ENCODE peak calls at places on chromosome 15, in nine cellular contexts. One of them, this sample, is unnamed.

GRCh38 chr15:95996494-95996893 is 334.0 kb upstream of the NR2F2 start:
- DNase-seq in coronary artery: no peak
- DNase-seq in cardiac fibroblast: no peak
- DNase-seq in endodermal cell: no peak
- DNase-seq in thoracic aorta: no peak
- DNase-seq in kidney: no peak
- DNase-seq in AG10803: no peak
- DNase-seq in AG09319: no peak
- DNase-seq in right atrium auricular region: no peak
- DNase-seq in this sample: peak

GRCh38 chr15:85840802-85841152 is 46.1 kb upstream of the KLHL25 start:
- DNase-seq in AG09319: no peak
- DNase-seq in right atrium auricular region: no peak
- DNase-seq in kidney: no peak
- DNase-seq in coronary artery: no peak
- DNase-seq in cardiac fibroblast: no peak
- DNase-seq in thoracic aorta: no peak
- DNase-seq in AG10803: no peak
- DNase-seq in endodermal cell: no peak
- DNase-seq in this sample: no peak

GRCh38 chr15:41568350-41569017 is 9.5 kb downstream of the TYRO3 start:
- DNase-seq in thoracic aorta: no peak
- DNase-seq in AG09319: no peak
- DNase-seq in cardiac fibroblast: peak
- DNase-seq in coronary artery: no peak
- DNase-seq in kidney: no peak
- DNase-seq in AG10803: no peak
- DNase-seq in endodermal cell: peak
- DNase-seq in right atrium auricular region: no peak
- DNase-seq in this sample: no peak

GRCh38 chr15:74978503-74978902 is 16.9 kb upstream of the SCAMP5 start:
- DNase-seq in AG10803: peak
- DNase-seq in coronary artery: no peak
- DNase-seq in cardiac fibroblast: peak
- DNase-seq in thoracic aorta: no peak
- DNase-seq in right atrium auricular region: no peak
- DNase-seq in endodermal cell: no peak
- DNase-seq in AG09319: no peak
- DNase-seq in kidney: no peak
- DNase-seq in this sample: no peak

GRCh38 chr15:32641517-32642059 is at the start of gene SCG5:
- DNase-seq in cardiac fibroblast: peak
- DNase-seq in AG09319: no peak
- DNase-seq in right atrium auricular region: no peak
- DNase-seq in AG10803: no peak
- DNase-seq in coronary artery: no peak
- DNase-seq in thoracic aorta: no peak
- DNase-seq in endodermal cell: peak
- DNase-seq in kidney: no peak
- DNase-seq in this sample: no peak

GRCh38 chr15:31440754-31441298 is 114.2 kb downstream of the KLF13 start:
- DNase-seq in right atrium auricular region: no peak
- DNase-seq in thoracic aorta: no peak
- DNase-seq in endodermal cell: peak
- DNase-seq in AG09319: no peak
- DNase-seq in coronary artery: no peak
- DNase-seq in kidney: peak
- DNase-seq in AG10803: peak
- DNase-seq in cardiac fibroblast: peak
- DNase-seq in this sample: no peak

GRCh38 chr15:48609486-48609885 is 36.0 kb downstream of the FBN1 start:
- DNase-seq in cardiac fibroblast: no peak
- DNase-seq in AG09319: no peak
- DNase-seq in thoracic aorta: no peak
- DNase-seq in right atrium auricular region: no peak
- DNase-seq in endodermal cell: no peak
- DNase-seq in AG10803: peak
- DNase-seq in kidney: no peak
- DNase-seq in coronary artery: no peak
- DNase-seq in this sample: no peak

GRCh38 chr15:49624046-49624445 is 3.2 kb downstream of the DTWD1 start:
- DNase-seq in thoracic aorta: no peak
- DNase-seq in cardiac fibroblast: peak
- DNase-seq in endodermal cell: no peak
- DNase-seq in AG09319: peak
- DNase-seq in AG10803: peak
- DNase-seq in right atrium auricular region: no peak
- DNase-seq in kidney: no peak
- DNase-seq in coronary artery: no peak
- DNase-seq in this sample: peak

GRCh38 chr15:23823508-23823907 is 136.4 kb upstream of the NDN start:
- DNase-seq in cardiac fibroblast: no peak
- DNase-seq in thoracic aorta: no peak
- DNase-seq in coronary artery: no peak
- DNase-seq in AG10803: no peak
- DNase-seq in AG09319: no peak
- DNase-seq in endodermal cell: peak
- DNase-seq in kidney: no peak
- DNase-seq in right atrium auricular region: no peak
- DNase-seq in this sample: no peak

GRCh38 chr15:83747050-83747717 is 93.3 kb downstream of the ADAMTSL3 start:
- DNase-seq in AG10803: peak
- DNase-seq in cardiac fibroblast: peak
- DNase-seq in coronary artery: no peak
- DNase-seq in right atrium auricular region: peak
- DNase-seq in AG09319: no peak
- DNase-seq in thoracic aorta: no peak
- DNase-seq in kidney: no peak
- DNase-seq in endodermal cell: peak
- DNase-seq in this sample: peak

GRCh38 chr15:79169531-79170123 is 79.0 kb upstream of the RASGRF1 start:
- DNase-seq in AG09319: no peak
- DNase-seq in kidney: no peak
- DNase-seq in cardiac fibroblast: peak
- DNase-seq in right atrium auricular region: peak
- DNase-seq in endodermal cell: no peak
- DNase-seq in AG10803: no peak
- DNase-seq in thoracic aorta: no peak
- DNase-seq in coronary artery: no peak
- DNase-seq in this sample: no peak

GRCh38 chr15:28264166-28264565 is 57.8 kb downstream of the HERC2 start:
- DNase-seq in endodermal cell: no peak
- DNase-seq in AG09319: no peak
- DNase-seq in coronary artery: no peak
- DNase-seq in cardiac fibroblast: no peak
- DNase-seq in kidney: no peak
- DNase-seq in right atrium auricular region: no peak
- DNase-seq in thoracic aorta: no peak
- DNase-seq in AG10803: no peak
- DNase-seq in this sample: no peak

GRCh38 chr15:56320316-56320715 is 44.9 kb upstream of the TEX9 start:
- DNase-seq in coronary artery: no peak
- DNase-seq in AG10803: no peak
- DNase-seq in right atrium auricular region: no peak
- DNase-seq in AG09319: no peak
- DNase-seq in kidney: no peak
- DNase-seq in cardiac fibroblast: no peak
- DNase-seq in thoracic aorta: no peak
- DNase-seq in endodermal cell: no peak
- DNase-seq in this sample: no peak

GRCh38 chr15:44315773-44316465 is 27.4 kb downstream of the GOLM2 start:
- DNase-seq in right atrium auricular region: no peak
- DNase-seq in thoracic aorta: no peak
- DNase-seq in endodermal cell: no peak
- DNase-seq in cardiac fibroblast: no peak
- DNase-seq in AG10803: no peak
- DNase-seq in coronary artery: no peak
- DNase-seq in kidney: no peak
- DNase-seq in AG09319: no peak
- DNase-seq in this sample: no peak

GRCh38 chr15:44315164-44315563 is 26.6 kb downstream of the GOLM2 start:
- DNase-seq in AG10803: no peak
- DNase-seq in right atrium auricular region: no peak
- DNase-seq in thoracic aorta: no peak
- DNase-seq in AG09319: no peak
- DNase-seq in coronary artery: no peak
- DNase-seq in kidney: no peak
- DNase-seq in endodermal cell: no peak
- DNase-seq in cardiac fibroblast: no peak
- DNase-seq in this sample: no peak

GRCh38 chr15:44314512-44314911 is 26.0 kb downstream of the GOLM2 start:
- DNase-seq in AG09319: no peak
- DNase-seq in kidney: no peak
- DNase-seq in right atrium auricular region: no peak
- DNase-seq in endodermal cell: no peak
- DNase-seq in coronary artery: no peak
- DNase-seq in cardiac fibroblast: no peak
- DNase-seq in AG10803: no peak
- DNase-seq in thoracic aorta: no peak
- DNase-seq in this sample: no peak

GRCh38 chr15:44317423-44317822 is 28.9 kb downstream of the GOLM2 start:
- DNase-seq in endodermal cell: no peak
- DNase-seq in kidney: no peak
- DNase-seq in AG09319: no peak
- DNase-seq in AG10803: no peak
- DNase-seq in cardiac fibroblast: no peak
- DNase-seq in right atrium auricular region: no peak
- DNase-seq in thoracic aorta: no peak
- DNase-seq in coronary artery: no peak
- DNase-seq in this sample: no peak

DNA sequence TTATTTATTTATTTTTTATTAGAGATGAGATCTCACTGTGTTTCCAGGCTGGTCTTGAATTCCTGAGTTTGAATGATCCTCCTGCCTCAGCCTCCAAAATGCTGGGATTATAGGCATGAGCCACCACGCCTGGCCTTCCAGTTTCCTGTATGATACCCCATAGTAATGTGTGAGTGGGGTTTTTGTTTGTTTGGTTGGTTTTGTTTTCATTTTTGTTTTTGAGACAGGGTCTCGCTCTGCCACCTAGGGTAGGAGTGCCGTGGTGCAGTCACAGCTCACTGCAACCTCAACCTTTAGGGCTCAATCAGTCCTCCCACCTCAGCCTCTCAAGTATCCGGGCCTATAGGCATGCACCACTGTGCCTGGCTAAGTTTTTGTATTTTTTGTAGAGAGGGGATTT is 30.9 kb downstream of the GOLM2 start:
- DNase-seq in AG09319: no peak
- DNase-seq in AG10803: no peak
- DNase-seq in coronary artery: no peak
- DNase-seq in thoracic aorta: no peak
- DNase-seq in kidney: no peak
- DNase-seq in right atrium auricular region: no peak
- DNase-seq in endodermal cell: peak
- DNase-seq in cardiac fibroblast: no peak
- DNase-seq in this sample: no peak
- TF ChIP-seq CTCF in AG09319: no peak
- TF ChIP-seq CTCF in AG10803: no peak
- TF ChIP-seq CTCF in coronary artery: no peak
- TF ChIP-seq CTCF in thoracic aorta: no peak
- TF ChIP-seq CTCF in kidney: no peak
- TF ChIP-seq CTCF in right atrium auricular region: no peak
- TF ChIP-seq CTCF in endodermal cell: peak
- TF ChIP-seq CTCF in cardiac fibroblast: no peak
- TF ChIP-seq CTCF in this sample: no peak

DNA sequence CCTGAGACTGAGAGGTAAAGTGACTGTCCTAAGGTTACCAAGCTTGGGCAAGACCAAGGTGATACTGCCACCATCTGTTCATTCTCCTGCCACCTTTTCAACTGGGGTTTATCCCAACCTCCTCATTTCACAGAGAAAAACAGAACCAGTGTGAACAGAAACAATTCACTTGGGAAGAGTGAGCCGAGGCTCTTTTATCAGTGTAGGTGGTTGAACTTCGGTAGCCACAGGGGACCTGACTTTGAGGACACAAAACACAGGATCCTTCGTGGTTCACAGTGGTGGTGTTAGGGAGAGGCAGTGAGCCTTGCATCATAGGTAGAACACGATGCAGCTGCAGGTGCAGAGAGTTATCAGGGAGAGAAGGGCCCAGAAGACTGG is 72.8 kb upstream of the ICE2 start:
- DNase-seq in kidney: no peak
- DNase-seq in AG09319: no peak
- DNase-seq in coronary artery: no peak
- DNase-seq in endodermal cell: no peak
- DNase-seq in thoracic aorta: no peak
- DNase-seq in AG10803: no peak
- DNase-seq in cardiac fibroblast: no peak
- DNase-seq in right atrium auricular region: no peak
- DNase-seq in this sample: no peak
- TF ChIP-seq CTCF in kidney: no peak
- TF ChIP-seq CTCF in AG09319: no peak
- TF ChIP-seq CTCF in coronary artery: no peak
- TF ChIP-seq CTCF in endodermal cell: peak
- TF ChIP-seq CTCF in thoracic aorta: no peak
- TF ChIP-seq CTCF in AG10803: no peak
- TF ChIP-seq CTCF in cardiac fibroblast: no peak
- TF ChIP-seq CTCF in right atrium auricular region: no peak
- TF ChIP-seq CTCF in this sample: no peak

GRCh38 chr15:38690737-38691332 is 126.2 kb upstream of the RASGRP1 start:
- DNase-seq in AG10803: peak
- DNase-seq in endodermal cell: peak
- DNase-seq in kidney: no peak
- DNase-seq in right atrium auricular region: peak
- DNase-seq in cardiac fibroblast: peak
- DNase-seq in coronary artery: no peak
- DNase-seq in AG09319: peak
- DNase-seq in thoracic aorta: no peak
- DNase-seq in this sample: peak
- TF ChIP-seq CTCF in AG10803: peak
- TF ChIP-seq CTCF in endodermal cell: peak
- TF ChIP-seq CTCF in kidney: peak
- TF ChIP-seq CTCF in right atrium auricular region: peak
- TF ChIP-seq CTCF in cardiac fibroblast: peak
- TF ChIP-seq CTCF in coronary artery: peak
- TF ChIP-seq CTCF in AG09319: peak
- TF ChIP-seq CTCF in thoracic aorta: peak
- TF ChIP-seq CTCF in this sample: peak

DNA sequence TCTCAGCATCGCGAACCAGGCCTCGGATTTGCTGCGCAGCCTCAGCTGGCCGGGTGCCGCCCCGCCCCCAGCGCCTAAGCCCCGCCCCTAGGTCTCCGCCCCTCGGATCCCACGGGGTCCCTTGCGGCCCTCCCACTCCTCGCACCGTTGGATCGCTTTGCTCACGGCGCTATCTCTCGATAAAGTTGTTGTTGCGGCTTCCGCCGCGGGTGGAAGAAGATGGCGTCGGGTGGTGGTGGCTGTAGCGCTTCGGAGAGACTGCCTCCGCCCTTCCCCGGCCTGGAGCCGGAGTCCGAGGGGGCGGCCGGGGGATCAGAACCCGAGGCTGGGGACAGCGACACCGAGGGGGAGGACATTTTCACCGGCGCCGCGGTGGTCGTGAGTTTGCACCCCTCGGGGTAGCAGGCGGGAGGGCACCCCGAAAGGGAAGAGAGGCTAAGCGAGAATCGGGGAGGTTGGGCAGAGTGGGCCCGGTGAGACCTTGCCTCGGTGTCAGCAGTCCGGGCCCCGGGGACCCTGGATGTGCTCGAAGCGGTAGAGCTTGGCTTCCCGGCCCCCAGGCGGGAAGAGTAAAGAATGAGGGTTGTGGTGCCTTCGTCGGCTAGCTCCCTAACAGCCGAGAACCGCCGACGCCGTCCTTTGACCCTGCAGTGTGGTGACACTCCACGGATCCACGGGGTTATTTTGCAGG is at the start of gene SNX1:
- DNase-seq in endodermal cell: peak
- DNase-seq in coronary artery: peak
- DNase-seq in kidney: peak
- DNase-seq in AG10803: peak
- DNase-seq in AG09319: peak
- DNase-seq in thoracic aorta: peak
- DNase-seq in right atrium auricular region: peak
- DNase-seq in cardiac fibroblast: peak
- DNase-seq in this sample: peak
- TF ChIP-seq CTCF in endodermal cell: peak
- TF ChIP-seq CTCF in coronary artery: no peak
- TF ChIP-seq CTCF in kidney: peak
- TF ChIP-seq CTCF in AG10803: no peak
- TF ChIP-seq CTCF in AG09319: no peak
- TF ChIP-seq CTCF in thoracic aorta: peak
- TF ChIP-seq CTCF in right atrium auricular region: peak
- TF ChIP-seq CTCF in cardiac fibroblast: no peak
- TF ChIP-seq CTCF in this sample: peak